ENCODE peak calls at places on chromosomes 13 and 19, in nine cellular contexts. One of them, this sample, is unnamed. For H3K4me1, the result is how much of the 10 kb centered on the place peaks cover.

GRCh38 chr19:5621311-5621944 is 1.1 kb downstream of the SAFB2 start:
- DNase-seq in Peyer's patch: no peak
- DNase-seq in adrenal gland: peak
- DNase-seq in cardiac muscle cell: peak
- DNase-seq in hepatocyte: no peak
- DNase-seq in tibial artery: peak
- DNase-seq in left lung: no peak
- DNase-seq in transverse colon: peak
- DNase-seq in uterus: peak
- DNase-seq in this sample: no peak

GRCh38 chr19:23887642-23888041 is 27.0 kb upstream of the ZNF726 start:
- DNase-seq in Peyer's patch: no peak
- DNase-seq in adrenal gland: no peak
- DNase-seq in cardiac muscle cell: no peak
- DNase-seq in hepatocyte: no peak
- DNase-seq in tibial artery: no peak
- DNase-seq in left lung: no peak
- DNase-seq in transverse colon: peak
- DNase-seq in uterus: no peak
- DNase-seq in this sample: no peak

GRCh38 chr19:40165362-40165937 is 25.8 kb upstream of the MAP3K10 start:
- DNase-seq in Peyer's patch: peak
- DNase-seq in adrenal gland: peak
- DNase-seq in cardiac muscle cell: peak
- DNase-seq in hepatocyte: peak
- DNase-seq in tibial artery: peak
- DNase-seq in left lung: peak
- DNase-seq in transverse colon: peak
- DNase-seq in uterus: peak
- DNase-seq in this sample: peak

GRCh38 chr19:4980838-4981680 is 12.1 kb downstream of the KDM4B start:
- DNase-seq in Peyer's patch: no peak
- DNase-seq in adrenal gland: no peak
- DNase-seq in cardiac muscle cell: no peak
- DNase-seq in hepatocyte: no peak
- DNase-seq in tibial artery: no peak
- DNase-seq in left lung: no peak
- DNase-seq in transverse colon: no peak
- DNase-seq in uterus: no peak
- DNase-seq in this sample: no peak

GRCh38 chr13:76812971-76813691 is 73.1 kb downstream of the KCTD12 start:
- DNase-seq in Peyer's patch: no peak
- DNase-seq in adrenal gland: peak
- DNase-seq in cardiac muscle cell: peak
- DNase-seq in hepatocyte: no peak
- DNase-seq in tibial artery: peak
- DNase-seq in left lung: no peak
- DNase-seq in transverse colon: no peak
- DNase-seq in uterus: peak
- DNase-seq in this sample: peak

GRCh38 chr13:61950828-61951227 is 535.2 kb upstream of the PCDH20 start:
- DNase-seq in Peyer's patch: no peak
- DNase-seq in adrenal gland: no peak
- DNase-seq in cardiac muscle cell: no peak
- DNase-seq in hepatocyte: no peak
- DNase-seq in tibial artery: no peak
- DNase-seq in left lung: no peak
- DNase-seq in transverse colon: no peak
- DNase-seq in uterus: no peak
- DNase-seq in this sample: no peak

GRCh38 chr19:41462497-41462896 is 19.5 kb downstream of the ERICH4 start:
- DNase-seq in Peyer's patch: no peak
- DNase-seq in adrenal gland: no peak
- DNase-seq in cardiac muscle cell: no peak
- DNase-seq in hepatocyte: no peak
- DNase-seq in tibial artery: no peak
- DNase-seq in left lung: no peak
- DNase-seq in transverse colon: no peak
- DNase-seq in uterus: no peak
- DNase-seq in this sample: no peak

GRCh38 chr13:106623799-106624198 is 55.9 kb upstream of the ARGLU1 start:
- DNase-seq in Peyer's patch: no peak
- DNase-seq in adrenal gland: no peak
- DNase-seq in cardiac muscle cell: no peak
- DNase-seq in hepatocyte: no peak
- DNase-seq in tibial artery: no peak
- DNase-seq in left lung: no peak
- DNase-seq in transverse colon: no peak
- DNase-seq in uterus: no peak
- DNase-seq in this sample: no peak

GRCh38 chr19:8877854-8878705 is 45.9 kb downstream of the MBD3L1 start:
- DNase-seq in Peyer's patch: no peak
- DNase-seq in adrenal gland: no peak
- DNase-seq in cardiac muscle cell: no peak
- DNase-seq in hepatocyte: no peak
- DNase-seq in tibial artery: no peak
- DNase-seq in left lung: no peak
- DNase-seq in transverse colon: no peak
- DNase-seq in uterus: no peak
- DNase-seq in this sample: no peak

GRCh38 chr13:28657784-28658538 is 969 bp upstream of the POMP start:
- DNase-seq in Peyer's patch: no peak
- DNase-seq in adrenal gland: no peak
- DNase-seq in cardiac muscle cell: peak
- DNase-seq in hepatocyte: peak
- DNase-seq in tibial artery: no peak
- DNase-seq in left lung: no peak
- DNase-seq in transverse colon: no peak
- DNase-seq in uterus: no peak
- DNase-seq in this sample: no peak

GRCh38 chr13:94369862-94370491 is 109.5 kb downstream of the DCT start:
- DNase-seq in Peyer's patch: no peak
- DNase-seq in adrenal gland: peak
- DNase-seq in cardiac muscle cell: peak
- DNase-seq in hepatocyte: no peak
- DNase-seq in tibial artery: no peak
- DNase-seq in left lung: no peak
- DNase-seq in transverse colon: peak
- DNase-seq in uterus: peak
- DNase-seq in this sample: no peak

GRCh38 chr13:113948034-113948742 is 25.7 kb downstream of the C13orf46 start:
- DNase-seq in Peyer's patch: no peak
- DNase-seq in adrenal gland: no peak
- DNase-seq in cardiac muscle cell: no peak
- DNase-seq in hepatocyte: no peak
- DNase-seq in tibial artery: no peak
- DNase-seq in left lung: no peak
- DNase-seq in transverse colon: no peak
- DNase-seq in uterus: no peak
- DNase-seq in this sample: no peak

GRCh38 chr19:16036941-16037340 is 39.4 kb upstream of the TPM4 start:
- DNase-seq in Peyer's patch: no peak
- DNase-seq in adrenal gland: no peak
- DNase-seq in cardiac muscle cell: no peak
- DNase-seq in hepatocyte: no peak
- DNase-seq in tibial artery: no peak
- DNase-seq in left lung: no peak
- DNase-seq in transverse colon: no peak
- DNase-seq in uterus: no peak
- DNase-seq in this sample: no peak

GRCh38 chr19:11673608-11674041 is 65.1 kb downstream of the ZNF823 start:
- DNase-seq in Peyer's patch: no peak
- DNase-seq in adrenal gland: peak
- DNase-seq in cardiac muscle cell: peak
- DNase-seq in hepatocyte: peak
- DNase-seq in tibial artery: peak
- DNase-seq in left lung: peak
- DNase-seq in transverse colon: peak
- DNase-seq in uterus: peak
- DNase-seq in this sample: no peak

GRCh38 chr13:44651724-44652123 is 75.6 kb upstream of the TSC22D1 start:
- DNase-seq in Peyer's patch: no peak
- DNase-seq in adrenal gland: no peak
- DNase-seq in cardiac muscle cell: no peak
- DNase-seq in hepatocyte: no peak
- DNase-seq in tibial artery: no peak
- DNase-seq in left lung: no peak
- DNase-seq in transverse colon: no peak
- DNase-seq in uterus: no peak
- DNase-seq in this sample: no peak

GRCh38 chr19:48873476-48874308 is 1.5 kb downstream of the PPP1R15A start:
- DNase-seq in Peyer's patch: no peak
- DNase-seq in adrenal gland: no peak
- DNase-seq in cardiac muscle cell: peak
- DNase-seq in hepatocyte: no peak
- DNase-seq in tibial artery: no peak
- DNase-seq in left lung: no peak
- DNase-seq in transverse colon: no peak
- DNase-seq in uterus: no peak
- DNase-seq in this sample: peak

GRCh38 chr19:48872884-48873475 is 759 bp downstream of the PPP1R15A start:
- DNase-seq in Peyer's patch: peak
- DNase-seq in adrenal gland: peak
- DNase-seq in cardiac muscle cell: peak
- DNase-seq in hepatocyte: peak
- DNase-seq in tibial artery: peak
- DNase-seq in left lung: peak
- DNase-seq in transverse colon: peak
- DNase-seq in uterus: peak
- DNase-seq in this sample: peak

GRCh38 chr19:48872182-48872883 is at the start of gene PPP1R15A:
- DNase-seq in Peyer's patch: peak
- DNase-seq in adrenal gland: peak
- DNase-seq in cardiac muscle cell: peak
- DNase-seq in hepatocyte: peak
- DNase-seq in tibial artery: peak
- DNase-seq in left lung: peak
- DNase-seq in transverse colon: peak
- DNase-seq in uterus: peak
- DNase-seq in this sample: peak

GRCh38 chr19:48877900-48878218 is 5.6 kb downstream of the PPP1R15A start:
- DNase-seq in Peyer's patch: no peak
- DNase-seq in adrenal gland: no peak
- DNase-seq in cardiac muscle cell: no peak
- DNase-seq in hepatocyte: no peak
- DNase-seq in tibial artery: no peak
- DNase-seq in left lung: no peak
- DNase-seq in transverse colon: no peak
- DNase-seq in uterus: no peak
- DNase-seq in this sample: no peak

GRCh38 chr19:48874309-48875135 is 2.3 kb downstream of the PPP1R15A start:
- DNase-seq in Peyer's patch: peak
- DNase-seq in adrenal gland: peak
- DNase-seq in cardiac muscle cell: peak
- DNase-seq in hepatocyte: no peak
- DNase-seq in tibial artery: no peak
- DNase-seq in left lung: peak
- DNase-seq in transverse colon: peak
- DNase-seq in uterus: peak
- DNase-seq in this sample: peak
- H3K4me1 ChIP-seq in Peyer's patch: under half
- H3K4me1 ChIP-seq in adrenal gland: under half
- H3K4me1 ChIP-seq in cardiac muscle cell: under half
- H3K4me1 ChIP-seq in hepatocyte: under half
- H3K4me1 ChIP-seq in tibial artery: under half
- H3K4me1 ChIP-seq in left lung: half or more
- H3K4me1 ChIP-seq in transverse colon: under half
- H3K4me1 ChIP-seq in uterus: under half
- H3K4me1 ChIP-seq in this sample: half or more

GRCh38 chr13:23707674-23708073 is 137.5 kb downstream of the TNFRSF19 start:
- DNase-seq in Peyer's patch: no peak
- DNase-seq in adrenal gland: no peak
- DNase-seq in cardiac muscle cell: peak
- DNase-seq in hepatocyte: no peak
- DNase-seq in tibial artery: no peak
- DNase-seq in left lung: no peak
- DNase-seq in transverse colon: no peak
- DNase-seq in uterus: no peak
- DNase-seq in this sample: no peak
- TF ChIP-seq CTCF in Peyer's patch: no peak
- TF ChIP-seq CTCF in adrenal gland: no peak
- TF ChIP-seq CTCF in cardiac muscle cell: peak
- TF ChIP-seq CTCF in hepatocyte: peak
- TF ChIP-seq CTCF in tibial artery: no peak
- TF ChIP-seq CTCF in left lung: no peak
- TF ChIP-seq CTCF in transverse colon: no peak
- TF ChIP-seq CTCF in uterus: no peak
- TF ChIP-seq CTCF in this sample: no peak

GRCh38 chr19:55485439-55486011 is 537 bp downstream of the NAT14 start:
- DNase-seq in Peyer's patch: no peak
- DNase-seq in adrenal gland: no peak
- DNase-seq in cardiac muscle cell: no peak
- DNase-seq in hepatocyte: no peak
- DNase-seq in tibial artery: no peak
- DNase-seq in left lung: no peak
- DNase-seq in transverse colon: no peak
- DNase-seq in uterus: peak
- DNase-seq in this sample: no peak

GRCh38 chr19:55484571-55485438 is at the start of gene NAT14:
- DNase-seq in Peyer's patch: peak
- DNase-seq in adrenal gland: peak
- DNase-seq in cardiac muscle cell: peak
- DNase-seq in hepatocyte: peak
- DNase-seq in tibial artery: no peak
- DNase-seq in left lung: no peak
- DNase-seq in transverse colon: peak
- DNase-seq in uterus: peak
- DNase-seq in this sample: peak

GRCh38 chr19:55487884-55488687 is at the start of gene SSC5D:
- DNase-seq in Peyer's patch: no peak
- DNase-seq in adrenal gland: peak
- DNase-seq in cardiac muscle cell: peak
- DNase-seq in hepatocyte: no peak
- DNase-seq in tibial artery: no peak
- DNase-seq in left lung: peak
- DNase-seq in transverse colon: no peak
- DNase-seq in uterus: peak
- DNase-seq in this sample: no peak

GRCh38 chr19:55486971-55487883 is 1.0 kb upstream of the SSC5D start:
- DNase-seq in Peyer's patch: no peak
- DNase-seq in adrenal gland: peak
- DNase-seq in cardiac muscle cell: peak
- DNase-seq in hepatocyte: peak
- DNase-seq in tibial artery: peak
- DNase-seq in left lung: peak
- DNase-seq in transverse colon: peak
- DNase-seq in uterus: peak
- DNase-seq in this sample: no peak

GRCh38 chr19:55486043-55486970 is 1.3 kb downstream of the NAT14 start:
- DNase-seq in Peyer's patch: no peak
- DNase-seq in adrenal gland: peak
- DNase-seq in cardiac muscle cell: no peak
- DNase-seq in hepatocyte: no peak
- DNase-seq in tibial artery: no peak
- DNase-seq in left lung: no peak
- DNase-seq in transverse colon: no peak
- DNase-seq in uterus: peak
- DNase-seq in this sample: no peak
- H3K4me1 ChIP-seq in Peyer's patch: under half
- H3K4me1 ChIP-seq in adrenal gland: under half
- H3K4me1 ChIP-seq in cardiac muscle cell: under half
- H3K4me1 ChIP-seq in hepatocyte: under half
- H3K4me1 ChIP-seq in tibial artery: under half
- H3K4me1 ChIP-seq in left lung: under half
- H3K4me1 ChIP-seq in transverse colon: under half
- H3K4me1 ChIP-seq in uterus: under half
- H3K4me1 ChIP-seq in this sample: half or more

GRCh38 chr19:34662919-34663318 is 14.0 kb downstream of the SCGB2B2 start:
- DNase-seq in Peyer's patch: peak
- DNase-seq in adrenal gland: no peak
- DNase-seq in cardiac muscle cell: peak
- DNase-seq in hepatocyte: no peak
- DNase-seq in tibial artery: no peak
- DNase-seq in left lung: no peak
- DNase-seq in transverse colon: no peak
- DNase-seq in uterus: no peak
- DNase-seq in this sample: no peak
- TF ChIP-seq CTCF in Peyer's patch: no peak
- TF ChIP-seq CTCF in adrenal gland: peak
- TF ChIP-seq CTCF in cardiac muscle cell: peak
- TF ChIP-seq CTCF in hepatocyte: no peak
- TF ChIP-seq CTCF in tibial artery: no peak
- TF ChIP-seq CTCF in left lung: peak
- TF ChIP-seq CTCF in transverse colon: no peak
- TF ChIP-seq CTCF in uterus: no peak
- TF ChIP-seq CTCF in this sample: peak